ENCODE peak calls at places on chromosome 1, in five cellular contexts. One of them, this sample, is unnamed.

GRCh38 chr1:91885331-91885715 is 628 bp downstream of the TGFBR3 start:
- DNase-seq in neuronal stem cell: no peak
- DNase-seq in left ventricle myocardium inferior: peak; percentile 29
- DNase-seq in endothelial cell: peak; percentile 21
- DNase-seq in SW480: peak; percentile 16
- DNase-seq in this sample: no peak

GRCh38 chr1:205514211-205515142 is 10.0 kb downstream of the CDK18 start:
- DNase-seq in neuronal stem cell: no peak
- DNase-seq in left ventricle myocardium inferior: no peak
- DNase-seq in endothelial cell: no peak
- DNase-seq in SW480: no peak
- DNase-seq in this sample: no peak

GRCh38 chr1:189775343-189775742 is 702.3 kb downstream of the BRINP3 start:
- DNase-seq in neuronal stem cell: no peak
- DNase-seq in left ventricle myocardium inferior: no peak
- DNase-seq in endothelial cell: no peak
- DNase-seq in SW480: no peak
- DNase-seq in this sample: no peak

GRCh38 chr1:235313931-235314678 is 13.9 kb downstream of the ARID4B start:
- DNase-seq in neuronal stem cell: no peak
- DNase-seq in left ventricle myocardium inferior: no peak
- DNase-seq in endothelial cell: no peak
- DNase-seq in SW480: no peak
- DNase-seq in this sample: no peak

GRCh38 chr1:151499930-151500329 is 11.3 kb upstream of the CGN start:
- DNase-seq in neuronal stem cell: no peak
- DNase-seq in left ventricle myocardium inferior: no peak
- DNase-seq in endothelial cell: no peak
- DNase-seq in SW480: no peak
- DNase-seq in this sample: no peak

GRCh38 chr1:87156124-87156523 is 172.6 kb upstream of the LMO4 start:
- DNase-seq in neuronal stem cell: no peak
- DNase-seq in left ventricle myocardium inferior: no peak
- DNase-seq in endothelial cell: no peak
- DNase-seq in SW480: no peak
- DNase-seq in this sample: no peak

GRCh38 chr1:50739125-50739524 is 220.9 kb downstream of the FAF1 start:
- DNase-seq in neuronal stem cell: no peak
- DNase-seq in left ventricle myocardium inferior: no peak
- DNase-seq in endothelial cell: no peak
- DNase-seq in SW480: no peak
- DNase-seq in this sample: no peak

GRCh38 chr1:19037659-19038058 is 81.2 kb upstream of the IFFO2 start:
- DNase-seq in neuronal stem cell: no peak
- DNase-seq in left ventricle myocardium inferior: no peak
- DNase-seq in endothelial cell: no peak
- DNase-seq in SW480: no peak
- DNase-seq in this sample: no peak

GRCh38 chr1:2516946-2517345 is 9.4 kb downstream of the PANK4 start:
- DNase-seq in neuronal stem cell: no peak
- DNase-seq in left ventricle myocardium inferior: no peak
- DNase-seq in endothelial cell: no peak
- DNase-seq in SW480: no peak
- DNase-seq in this sample: no peak

GRCh38 chr1:30405631-30406212 is 317.7 kb downstream of the MATN1 start:
- DNase-seq in neuronal stem cell: no peak
- DNase-seq in left ventricle myocardium inferior: no peak
- DNase-seq in endothelial cell: no peak
- DNase-seq in SW480: no peak
- DNase-seq in this sample: no peak

GRCh38 chr1:24695202-24695974 is 49.9 kb upstream of the CLIC4 start:
- DNase-seq in neuronal stem cell: no peak
- DNase-seq in left ventricle myocardium inferior: peak; percentile 38
- DNase-seq in endothelial cell: no peak
- DNase-seq in SW480: no peak
- DNase-seq in this sample: no peak

GRCh38 chr1:244204004-244204403 is 152.9 kb downstream of the ZBTB18 start:
- DNase-seq in neuronal stem cell: no peak
- DNase-seq in left ventricle myocardium inferior: no peak
- DNase-seq in endothelial cell: no peak
- DNase-seq in SW480: no peak
- DNase-seq in this sample: no peak

GRCh38 chr1:219505886-219506285 is 107.0 kb downstream of the ZC3H11B start:
- DNase-seq in neuronal stem cell: no peak
- DNase-seq in left ventricle myocardium inferior: no peak
- DNase-seq in endothelial cell: no peak
- DNase-seq in SW480: peak; percentile 32
- DNase-seq in this sample: no peak

GRCh38 chr1:162026906-162027305 is 3.2 kb upstream of the OLFML2B start:
- DNase-seq in neuronal stem cell: no peak
- DNase-seq in left ventricle myocardium inferior: no peak
- DNase-seq in endothelial cell: no peak
- DNase-seq in SW480: no peak
- DNase-seq in this sample: no peak

GRCh38 chr1:240029418-240029817 is 62.3 kb upstream of the FMN2 start:
- DNase-seq in neuronal stem cell: no peak
- DNase-seq in left ventricle myocardium inferior: no peak
- DNase-seq in endothelial cell: no peak
- DNase-seq in SW480: no peak
- DNase-seq in this sample: no peak

GRCh38 chr1:150619576-150620509 is 9.6 kb downstream of the ENSA start:
- DNase-seq in neuronal stem cell: no peak
- DNase-seq in left ventricle myocardium inferior: no peak
- DNase-seq in endothelial cell: no peak
- DNase-seq in SW480: peak; percentile 58
- DNase-seq in this sample: no peak

GRCh38 chr1:93150729-93151128 is 29.5 kb downstream of the TMED5 start:
- DNase-seq in neuronal stem cell: no peak
- DNase-seq in left ventricle myocardium inferior: no peak
- DNase-seq in endothelial cell: no peak
- DNase-seq in SW480: no peak
- DNase-seq in this sample: no peak

This sample was measured in NT2/D1.